ENCODE peak calls at places on chromosomes 5 and 9, in seven cellular contexts. G, F, B, V, H, O and I are unnamed samples.

GRCh38 chr9:108033976-108034964 is 544.7 kb upstream of the KLF4 start:
- DNase-seq in G (no peak), F (no peak), B (no peak), V (no peak), H (no peak), O (no peak), I (no peak)

GRCh38 chr5:4880304-4880741 is 259.8 kb upstream of the ADAMTS16 start:
- DNase-seq in G (no peak), F (no peak), B (no peak), V (no peak), H (no peak), O (no peak), I (no peak)

GRCh38 chr5:132788508-132788907 is 11.5 kb upstream of the SEPTIN8 start:
- DNase-seq in G (no peak), F (no peak), B (no peak), V (no peak), H (no peak), O (no peak), I (no peak)

GRCh38 chr5:65072836-65073620 is 304.3 kb downstream of the CWC27 start:
- DNase-seq in G (no peak), F (no peak), B (no peak), V (no peak), H (no peak), O (no peak), I (no peak)

GRCh38 chr5:6710551-6711318 is 2.5 kb upstream of the TENT4A start:
- DNase-seq in G (no peak), F (no peak), B (no peak), V (no peak), H (no peak), O (no peak), I (no peak)

GRCh38 chr5:173498286-173498685 is 118.2 kb downstream of the BOD1 start:
- DNase-seq in G (no peak), F (no peak), B (no peak), V (no peak), H (no peak), O (no peak), I (no peak)

GRCh38 chr9:137912671-137913070 is 35.1 kb downstream of the CACNA1B start:
- DNase-seq in G (no peak), F (no peak), B (no peak), V (no peak), H (no peak), O (no peak), I (no peak)

GRCh38 chr9:91119147-91119546 is 242.6 kb downstream of the AUH start:
- DNase-seq in G (no peak), F (no peak), B (no peak), V (peak; percentile 63), H (no peak), O (peak; percentile 67), I (no peak)

GRCh38 chr9:4985376-4986266 is 549 bp downstream of the JAK2 start:
- DNase-seq in G (no peak), F (peak; percentile 4), B (peak; percentile 68), V (no peak), H (peak; percentile 16), O (peak; percentile 49), I (peak; percentile 34)

GRCh38 chr9:106936680-106937079 is 73.7 kb downstream of the ZNF462 start:
- DNase-seq in G (no peak), F (no peak), B (no peak), V (no peak), H (no peak), O (no peak), I (no peak)

GRCh38 chr9:133066181-133066983 is 4.6 kb downstream of the CEL start:
- DNase-seq in G (no peak), F (no peak), B (peak; percentile 64), V (no peak), H (no peak), O (no peak), I (no peak)

GRCh38 chr9:714675-715074 is 126.8 kb upstream of the DMRT1 start:
- DNase-seq in G (no peak), F (no peak), B (no peak), V (no peak), H (no peak), O (no peak), I (no peak)

GRCh38 chr5:42810905-42811590 is 644 bp downstream of the SELENOP start:
- DNase-seq in G (no peak), F (no peak), B (no peak), V (no peak), H (no peak), O (no peak), I (no peak)

GRCh38 chr5:44365351-44365750 is 23.9 kb downstream of the FGF10 start:
- DNase-seq in G (no peak), F (no peak), B (no peak), V (no peak), H (no peak), O (no peak), I (no peak)

GRCh38 chr9:70641631-70642030 is 227.2 kb upstream of the KLF9 start:
- DNase-seq in G (no peak), F (no peak), B (no peak), V (no peak), H (no peak), O (no peak), I (no peak)

GRCh38 chr9:87324613-87325194 is 173.0 kb upstream of the DAPK1 start:
- DNase-seq in G (no peak), F (peak; percentile 44), B (no peak), V (peak; percentile 19), H (peak; percentile 18), O (peak; percentile 58), I (no peak)

GRCh38 chr9:133377721-133378216 is 1.6 kb downstream of the STKLD1 start:
- DNase-seq in G (no peak), F (no peak), B (no peak), V (no peak), H (no peak), O (peak; percentile 27), I (no peak)

DNA sequence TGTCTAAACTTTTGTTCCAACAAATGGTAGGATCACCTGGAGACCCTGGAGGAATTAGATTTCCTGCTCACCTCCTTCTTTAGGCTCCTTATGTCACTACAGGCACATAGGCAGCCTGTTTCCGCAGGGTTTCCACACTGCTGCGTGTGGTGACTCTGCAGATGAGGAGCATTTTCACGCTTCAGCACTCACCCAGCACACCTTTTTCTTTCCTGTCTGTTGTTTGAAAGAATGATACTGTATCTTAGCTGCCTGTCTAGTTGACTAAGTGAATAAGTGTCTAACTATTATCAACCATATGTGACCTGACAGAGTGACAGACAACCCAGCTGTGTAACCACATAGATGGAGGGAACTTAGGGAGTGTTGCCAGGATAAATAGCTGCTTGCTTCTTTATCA is 36.1 kb downstream of the ZNF510 start:
- DNase-seq in G (no peak), F (no peak), B (no peak), V (no peak), H (no peak), O (no peak), I (no peak)
- H3K9me3 ChIP-seq in G (peaks cover 21% of the 10 kb centered on the region), F (peaks cover 22% of the 10 kb centered on the region), B (peaks cover 47% of the 10 kb centered on the region), V (peaks cover 5% of the 10 kb centered on the region), H (peaks cover 13% of the 10 kb centered on the region), O (peaks cover 10% of the 10 kb centered on the region), I (no peaks in the 10 kb centered on the region)

DNA sequence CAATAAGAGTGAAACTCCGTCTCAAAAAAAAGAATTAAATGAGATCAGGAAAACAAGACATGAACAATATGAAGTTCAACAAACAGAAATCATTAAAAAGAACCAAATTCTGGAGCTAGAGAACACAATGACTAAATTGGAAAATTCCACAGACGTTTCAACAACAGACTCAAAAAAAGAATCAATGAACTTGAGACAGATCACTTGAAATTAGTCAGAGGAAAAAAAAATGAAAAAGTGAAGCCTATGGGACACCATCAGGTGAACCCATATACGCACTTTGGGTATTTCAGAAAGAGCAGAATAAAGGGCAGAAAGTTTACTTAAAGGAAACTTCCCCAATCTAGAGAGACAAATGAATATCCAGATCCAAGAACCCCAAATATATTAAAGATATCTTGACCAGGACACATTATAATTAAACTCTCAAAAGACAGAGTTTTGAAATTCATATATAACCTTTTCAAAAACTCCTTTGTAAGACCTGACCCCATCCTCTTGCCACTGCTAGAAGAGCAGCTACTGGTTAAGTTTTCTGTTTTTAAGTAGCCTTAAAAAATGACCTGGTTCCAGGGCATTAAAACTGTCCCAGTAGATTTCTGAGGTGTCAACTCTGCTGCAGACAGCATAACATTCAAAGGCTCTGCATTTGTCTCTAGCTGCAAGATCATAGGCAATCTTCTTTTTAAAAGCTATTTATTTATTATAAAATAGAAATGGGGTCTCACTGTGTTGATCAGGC is 7.7 kb upstream of the MATR3 start:
- DNase-seq in G (no peak), F (no peak), B (no peak), V (no peak), H (no peak), O (no peak), I (no peak)
- H3K27ac ChIP-seq in G (no peak overlapping the region), F (peak overlapping the region; percentile 20), B (no peak overlapping the region), V (no peak overlapping the region), H (no peak overlapping the region), O (no peak overlapping the region), I (no peak overlapping the region)

GRCh38 chr9:77221431-77221830 is 44.1 kb downstream of the VPS13A start:
- DNase-seq in G (no peak), F (no peak), B (no peak), V (no peak), H (no peak), O (no peak), I (no peak)
- H3K9me3 ChIP-seq in G (no peaks in the 10 kb centered on the region), F (no peaks in the 10 kb centered on the region), B (no peaks in the 10 kb centered on the region), V (no peaks in the 10 kb centered on the region), H (no peaks in the 10 kb centered on the region), O (no peaks in the 10 kb centered on the region), I (no peaks in the 10 kb centered on the region)

GRCh38 chr9:17490110-17490509 is 88.8 kb upstream of the SH3GL2 start:
- DNase-seq in G (no peak), F (no peak), B (no peak), V (no peak), H (no peak), O (no peak), I (no peak)

GRCh38 chr9:17486401-17486800 is 92.5 kb upstream of the SH3GL2 start:
- DNase-seq in G (no peak), F (no peak), B (no peak), V (no peak), H (no peak), O (no peak), I (no peak)

GRCh38 chr9:17491780-17492179 is 87.1 kb upstream of the SH3GL2 start:
- DNase-seq in G (no peak), F (no peak), B (no peak), V (no peak), H (no peak), O (no peak), I (no peak)
- H3K27ac ChIP-seq in G (no peak overlapping the region), F (no peak overlapping the region), B (no peak overlapping the region), V (no peak overlapping the region), H (no peak overlapping the region), O (no peak overlapping the region), I (no peak overlapping the region)